ENCODE peak calls at places on chromosomes 11 and 22, in four cellular contexts. N is HepG2, U is GM12878, W is H1. G is an unnamed sample.

GRCh38 chr11:77654770-77655434 is 17.3 kb upstream of the CLNS1A start:
- DNase-seq in N (no peak), U (no peak), W (no peak), G (no peak)

GRCh38 chr11:69200331-69201047 is 44.8 kb downstream of the SMIM38 start:
- DNase-seq in N (no peak), U (no peak), W (peak; percentile 57), G (no peak)

GRCh38 chr11:60265373-60266214 is 14.9 kb upstream of the MS4A4A start:
- DNase-seq in N (peak; percentile 8), U (peak; percentile 44), W (no peak), G (peak; percentile 22)

GRCh38 chr11:44729065-44729464 is 2.3 kb downstream of the TSPAN18 start:
- DNase-seq in N (no peak), U (no peak), W (no peak), G (no peak)

GRCh38 chr11:28342704-28343103 is 234.5 kb downstream of the METTL15 start:
- DNase-seq in N (no peak), U (no peak), W (no peak), G (no peak)

GRCh38 chr11:11468919-11469318 is 115.9 kb upstream of the CSNK2A3 start:
- DNase-seq in N (no peak), U (no peak), W (no peak), G (no peak)

GRCh38 chr11:44767421-44767820 is 40.7 kb downstream of the TSPAN18 start:
- DNase-seq in N (no peak), U (no peak), W (no peak), G (no peak)

GRCh38 chr11:22177186-22177585 is 15.7 kb upstream of the ANO5 start:
- DNase-seq in N (peak; percentile 5), U (no peak), W (no peak), G (no peak)

GRCh38 chr11:898540-899190 is 11.9 kb downstream of the CHID1 start:
- DNase-seq in N (peak; percentile 23), U (no peak), W (no peak), G (no peak)

GRCh38 chr11:120894207-120894989 is 129.5 kb upstream of the TBCEL start:
- DNase-seq in N (no peak), U (no peak), W (no peak), G (no peak)

GRCh38 chr11:33869511-33870422 is 22.1 kb downstream of the LMO2 start:
- DNase-seq in N (no peak), U (no peak), W (peak; percentile 73), G (no peak)

GRCh38 chr11:2779981-2780849 is 80.4 kb upstream of the KCNQ1OT1 start:
- DNase-seq in N (peak; percentile 23), U (no peak), W (peak; percentile 42), G (no peak)

GRCh38 chr11:114180301-114181055 is 115.7 kb upstream of the NNMT start:
- DNase-seq in N (peak; percentile 12), U (no peak), W (no peak), G (no peak)

GRCh38 chr22:17198188-17199130 is 20.8 kb downstream of the ADA2 start:
- DNase-seq in N (no peak), U (no peak), W (peak; percentile 92), G (peak; percentile 87)

DNA sequence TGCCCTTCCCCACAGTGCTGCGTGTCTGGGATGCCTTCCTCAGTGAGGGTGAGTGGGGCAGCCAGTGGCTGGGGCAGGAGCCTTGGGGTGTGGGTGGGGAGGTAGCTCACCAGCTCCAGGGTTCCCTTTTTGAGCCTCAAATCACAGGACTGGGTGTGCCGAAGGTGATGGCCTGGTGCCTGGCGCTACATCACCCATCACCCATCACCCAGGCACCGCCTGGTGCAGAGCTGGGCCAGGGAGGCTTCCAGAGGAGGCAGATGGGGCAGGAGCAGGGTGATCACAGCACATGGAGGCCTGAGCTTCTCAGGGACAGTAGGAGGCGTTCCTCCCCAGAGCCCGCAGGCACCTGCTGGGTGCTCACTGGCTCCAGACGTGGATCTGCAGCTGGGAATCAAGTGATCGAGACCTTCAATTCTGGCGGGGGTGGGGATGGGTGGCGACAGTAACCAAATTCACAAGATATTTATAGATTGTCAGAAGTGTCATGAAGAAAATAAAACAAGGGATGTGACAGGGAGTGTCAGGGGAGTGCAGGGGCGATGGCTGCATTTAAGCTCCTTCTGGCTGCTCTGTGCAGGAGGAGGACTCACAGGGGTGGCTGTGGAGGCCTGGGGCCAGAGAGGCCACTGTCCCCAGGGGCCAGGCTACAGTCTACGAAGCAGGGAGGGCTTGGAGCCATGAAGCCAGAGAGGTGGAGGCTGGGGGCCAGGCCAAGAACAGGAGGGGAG is 3.3 kb downstream of the TBC1D10C start:
- DNase-seq in N (no peak), U (no peak), W (no peak), G (no peak)
- TF ChIP-seq YY1 in N (no peak), U (no peak), W (no peak), G (no peak)

GRCh38 chr22:43288807-43289417 is 54.3 kb downstream of the SCUBE1 start:
- DNase-seq in N (no peak), U (no peak), W (no peak), G (no peak)
- TF ChIP-seq ZNF274 in N (no peak), U (no peak), W (no peak), G (no peak)

DNA sequence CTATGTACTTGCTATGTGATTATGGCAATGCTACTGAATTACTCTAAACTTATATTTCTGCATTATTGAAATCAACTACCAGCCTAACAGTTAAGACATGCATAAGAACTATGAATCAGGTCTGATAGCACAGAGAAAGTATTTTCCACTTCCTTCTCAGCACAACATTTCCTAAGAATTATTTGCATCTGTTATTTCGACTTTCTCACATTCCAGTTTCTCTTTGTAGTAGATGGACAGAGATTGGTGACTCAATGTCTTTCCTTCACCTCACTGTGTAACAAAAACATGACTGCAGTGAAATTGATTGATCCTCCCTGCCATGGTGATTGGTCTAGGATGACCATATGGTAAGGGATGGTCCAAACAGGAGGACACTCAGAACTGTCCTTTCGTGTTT is 13.1 kb downstream of the MMP3 start:
- DNase-seq in N (no peak), U (no peak), W (no peak), G (no peak)
- TF ChIP-seq SUZ12 in N (no peak), U (no peak), W (no peak), G (no peak)

GRCh38 chr22:36860821-36861659 is at the start of gene NCF4:
- DNase-seq in N (no peak), U (peak; percentile 94), W (no peak), G (no peak)
- TF ChIP-seq YY1 in N (no peak), U (peak; percentile 84), W (no peak), G (no peak)

GRCh38 chr11:10456519-10456918 is 1.5 kb downstream of the AMPD3 start:
- DNase-seq in N (no peak), U (no peak), W (no peak), G (no peak)

GRCh38 chr11:10454506-10454901 is 560 bp upstream of the AMPD3 start:
- DNase-seq in N (no peak), U (no peak), W (no peak), G (no peak)

GRCh38 chr11:10453261-10453660 is 1.8 kb upstream of the AMPD3 start:
- DNase-seq in N (no peak), U (no peak), W (no peak), G (no peak)

GRCh38 chr11:10455637-10456487 is 798 bp downstream of the AMPD3 start:
- DNase-seq in N (peak; percentile 25), U (peak; percentile 43), W (peak; percentile 52), G (no peak)

GRCh38 chr11:10454902-10455631 is at the start of gene AMPD3:
- DNase-seq in N (peak; percentile 65), U (peak; percentile 48), W (peak; percentile 45), G (no peak)
- TF ChIP-seq ZNF274 in N (no peak), U (no peak), W (no peak), G (no peak)

G was measured in NT2/D1.